ENCODE peak calls at places on chromosomes 1 and 21, in six cellular contexts. C, Y, S, H, P and E are unnamed samples.

GRCh38 chr1:205976036-205976435 is 27.2 kb downstream of the RAB7B start:
- DNase-seq in C (no peak), Y (no peak), S (no peak), H (no peak), P (no peak), E (no peak)

GRCh38 chr1:36083635-36084501 is at the start of gene TEKT2:
- DNase-seq in C (no peak), Y (no peak), S (no peak), H (no peak), P (no peak), E (no peak)

GRCh38 chr1:203673550-203674411 is 47.1 kb downstream of the ATP2B4 start:
- DNase-seq in C (peak; percentile 41), Y (peak; percentile 75), S (no peak), H (peak; percentile 97), P (peak; percentile 73), E (no peak)

GRCh38 chr1:160058087-160058486 is 11.9 kb downstream of the KCNJ10 start:
- DNase-seq in C (no peak), Y (no peak), S (no peak), H (no peak), P (no peak), E (no peak)

GRCh38 chr1:162004441-162004950 is 19.2 kb downstream of the OLFML2B start:
- DNase-seq in C (no peak), Y (no peak), S (no peak), H (no peak), P (no peak), E (no peak)

GRCh38 chr1:29984107-29984506 is 739.3 kb downstream of the MATN1 start:
- DNase-seq in C (no peak), Y (no peak), S (no peak), H (no peak), P (no peak), E (no peak)

GRCh38 chr1:40929145-40929544 is 50.4 kb upstream of the CTPS1 start:
- DNase-seq in C (no peak), Y (no peak), S (no peak), H (peak; percentile 51), P (no peak), E (no peak)

GRCh38 chr1:183480971-183481431 is 8.7 kb downstream of the SMG7 start:
- DNase-seq in C (no peak), Y (no peak), S (no peak), H (peak; percentile 19), P (no peak), E (no peak)

GRCh38 chr1:228786361-228787129 is 51.3 kb downstream of the RHOU start:
- DNase-seq in C (no peak), Y (no peak), S (no peak), H (no peak), P (no peak), E (peak; percentile 46)

GRCh38 chr1:199815947-199816346 is 211.6 kb upstream of the NR5A2 start:
- DNase-seq in C (no peak), Y (no peak), S (no peak), H (no peak), P (no peak), E (no peak)

GRCh38 chr1:186871784-186872183 is 43.0 kb downstream of the PLA2G4A start:
- DNase-seq in C (no peak), Y (no peak), S (peak; percentile 42), H (no peak), P (no peak), E (no peak)

GRCh38 chr1:11985851-11986250 is 5.6 kb downstream of the MFN2 start:
- DNase-seq in C (no peak), Y (no peak), S (no peak), H (peak; percentile 28), P (no peak), E (no peak)

GRCh38 chr21:26570203-26570602 is 2.9 kb downstream of the CYYR1 start:
- DNase-seq in C (no peak), Y (peak; percentile 47), S (no peak), H (no peak), P (no peak), E (no peak)

GRCh38 chr1:48223372-48224081 is 1.0 kb downstream of the SLC5A9 start:
- DNase-seq in C (no peak), Y (no peak), S (no peak), H (no peak), P (no peak), E (no peak)

DNA sequence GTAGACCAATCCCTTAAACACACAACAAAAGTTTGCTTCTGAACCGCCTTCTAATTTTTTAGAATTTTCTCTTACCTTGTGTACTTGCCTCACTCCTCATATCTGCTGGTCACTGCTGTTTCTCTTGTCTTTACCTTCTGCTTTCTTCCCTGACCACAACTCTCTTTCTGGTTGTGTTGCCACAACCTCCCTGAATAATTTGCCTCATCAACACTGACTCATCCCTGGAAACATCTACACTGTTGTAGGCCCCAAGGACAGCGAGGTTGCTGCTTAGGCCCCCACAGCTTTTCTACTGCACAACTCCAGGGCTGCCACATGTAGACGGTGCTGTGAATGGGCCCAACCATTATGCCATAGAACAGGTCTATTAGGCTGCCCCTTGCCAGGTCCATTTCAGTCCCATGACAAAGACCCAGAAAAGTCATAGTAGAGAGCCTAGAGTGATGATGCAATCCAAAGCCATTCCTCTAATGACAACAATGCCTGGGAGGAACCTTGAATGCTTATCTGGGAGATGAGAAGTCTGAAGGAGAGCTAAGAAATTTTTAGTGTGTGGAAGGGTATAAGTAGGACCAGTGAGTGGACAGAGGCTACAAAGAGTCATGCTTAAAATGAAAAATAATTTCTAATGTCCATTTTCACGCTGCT is 36.6 kb upstream of the LCE5A start:
- DNase-seq in C (no peak), Y (no peak), S (no peak), H (no peak), P (no peak), E (no peak)
- H3K9me3 ChIP-seq in C (peaks cover 31% of the 10 kb centered on the region), Y (no peaks in the 10 kb centered on the region), S (peaks cover 4% of the 10 kb centered on the region), H (peaks cover 6% of the 10 kb centered on the region), P (peaks cover 14% of the 10 kb centered on the region), E (no peaks in the 10 kb centered on the region)

DNA sequence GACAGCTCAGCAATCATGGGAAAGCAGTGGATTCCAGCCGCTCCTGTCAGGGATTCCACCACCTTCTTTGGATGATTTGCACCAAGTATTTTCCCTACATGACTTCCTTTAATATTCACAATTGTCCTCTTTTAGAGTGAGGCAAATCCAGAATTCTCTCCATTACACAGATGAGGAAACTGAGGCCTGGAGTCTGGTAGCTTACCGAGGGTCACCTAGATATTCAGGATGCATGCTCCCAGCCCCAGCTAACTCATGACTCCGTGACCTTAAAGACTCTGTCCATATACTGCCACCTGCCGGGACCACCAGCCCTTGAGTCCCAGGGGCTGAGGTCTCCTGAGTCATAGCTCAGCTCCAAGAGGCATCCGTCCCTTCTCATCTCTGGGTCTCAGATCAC is 80.6 kb downstream of the CAPZB start:
- DNase-seq in C (no peak), Y (no peak), S (no peak), H (no peak), P (no peak), E (no peak)
- H3K4me1 ChIP-seq in C (peaks cover 90% of the 10 kb centered on the region), Y (peaks cover 90% of the 10 kb centered on the region), S (peaks cover 14% of the 10 kb centered on the region), H (peaks cover 33% of the 10 kb centered on the region), P (peaks cover 10% of the 10 kb centered on the region), E (peaks cover 48% of the 10 kb centered on the region)

GRCh38 chr1:46113948-46114347 is 18.5 kb downstream of the PIK3R3 start:
- DNase-seq in C (no peak), Y (no peak), S (no peak), H (no peak), P (no peak), E (no peak)

GRCh38 chr1:46118856-46119255 is 13.6 kb downstream of the PIK3R3 start:
- DNase-seq in C (no peak), Y (no peak), S (no peak), H (no peak), P (no peak), E (no peak)

GRCh38 chr1:46114925-46115603 is 17.4 kb downstream of the PIK3R3 start:
- DNase-seq in C (no peak), Y (no peak), S (no peak), H (no peak), P (no peak), E (no peak)

GRCh38 chr1:46112108-46112507 is 20.3 kb downstream of the PIK3R3 start:
- DNase-seq in C (no peak), Y (no peak), S (no peak), H (no peak), P (no peak), E (no peak)

GRCh38 chr1:46117810-46118494 is 14.5 kb downstream of the PIK3R3 start:
- DNase-seq in C (no peak), Y (no peak), S (no peak), H (no peak), P (no peak), E (no peak)
- H3K4me3 ChIP-seq in C (no peak overlapping the region), Y (no peak overlapping the region), S (no peak overlapping the region), H (no peak overlapping the region), P (no peak overlapping the region), E (no peak overlapping the region)

DNA sequence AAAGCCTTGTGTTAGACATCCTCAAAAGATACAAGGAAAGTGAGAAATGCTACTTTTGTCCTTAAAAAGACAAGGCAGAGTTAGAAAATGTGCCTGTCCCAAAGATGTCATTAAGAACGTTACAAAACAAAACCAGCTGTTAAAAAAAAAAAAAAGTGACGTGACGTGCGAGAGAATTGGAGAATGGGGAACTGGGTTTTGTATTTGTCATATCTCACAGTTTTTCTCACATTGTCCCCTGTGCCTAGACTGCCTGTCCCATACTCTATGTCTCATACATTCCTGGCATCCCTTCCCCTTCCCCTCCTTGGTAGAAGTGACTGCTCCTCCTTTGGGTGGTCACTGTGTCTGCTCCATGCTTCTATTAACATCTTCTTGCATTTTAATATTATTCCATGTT is 63.2 kb upstream of the CD34 start:
- DNase-seq in C (no peak), Y (no peak), S (no peak), H (no peak), P (no peak), E (no peak)
- H3K9me3 ChIP-seq in C (no peaks in the 10 kb centered on the region), Y (no peaks in the 10 kb centered on the region), S (no peaks in the 10 kb centered on the region), H (no peaks in the 10 kb centered on the region), P (no peaks in the 10 kb centered on the region), E (no peaks in the 10 kb centered on the region)

GRCh38 chr1:8544644-8545043 is 226.7 kb downstream of the SLC45A1 start:
- DNase-seq in C (no peak), Y (no peak), S (no peak), H (no peak), P (no peak), E (no peak)

GRCh38 chr1:8541961-8542521 is 224.1 kb downstream of the SLC45A1 start:
- DNase-seq in C (no peak), Y (no peak), S (no peak), H (peak; percentile 83), P (no peak), E (no peak)

GRCh38 chr1:8543965-8544364 is 226.1 kb downstream of the SLC45A1 start:
- DNase-seq in C (no peak), Y (no peak), S (no peak), H (no peak), P (no peak), E (no peak)

GRCh38 chr1:8547791-8548190 is 229.9 kb downstream of the SLC45A1 start:
- DNase-seq in C (no peak), Y (no peak), S (no peak), H (no peak), P (no peak), E (no peak)

DNA sequence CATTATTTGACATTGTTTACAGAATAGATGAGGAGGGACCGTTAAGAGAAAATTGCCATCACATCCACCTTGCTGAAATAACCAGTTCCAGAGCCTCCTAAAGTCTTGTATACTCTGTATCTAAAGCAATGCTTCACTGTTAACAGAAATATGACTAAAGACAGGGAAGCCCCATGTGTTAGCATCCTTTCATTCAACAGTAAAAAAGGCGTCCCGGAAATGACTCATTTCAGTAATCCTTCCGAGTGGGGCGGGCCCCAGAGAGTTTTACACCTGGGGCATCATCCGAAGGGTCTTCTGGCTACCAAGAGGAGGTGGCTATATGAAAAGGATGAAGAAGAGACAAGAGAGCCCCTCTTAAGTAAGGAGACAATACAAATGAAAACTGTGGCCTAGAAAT is 227.2 kb downstream of the SLC45A1 start:
- DNase-seq in C (no peak), Y (no peak), S (no peak), H (peak; percentile 35), P (no peak), E (no peak)
- H3K4me1 ChIP-seq in C (peaks cover 18% of the 10 kb centered on the region), Y (no peaks in the 10 kb centered on the region), S (no peaks in the 10 kb centered on the region), H (peaks cover 9% of the 10 kb centered on the region), P (no peaks in the 10 kb centered on the region), E (peaks cover 11% of the 10 kb centered on the region)